ENCODE peak calls at places on chromosomes 1 and 21, in eight cellular contexts. B, Y, S, J, O, Q, W and H are unnamed samples.

GRCh38 chr1:220733090-220733569 is 15.0 kb upstream of the MTARC2 start:
- DNase-seq in B (peak), Y (peak), S (peak), J (peak), O (peak), Q (peak), W (peak), H (peak)

GRCh38 chr1:220991959-220992704 is 112.9 kb downstream of the HLX start:
- DNase-seq in B (no peak), Y (no peak), S (no peak), J (no peak), O (no peak), Q (no peak), W (no peak), H (no peak)

GRCh38 chr1:92961896-92962752 is 862 bp upstream of the DIPK1A start:
- DNase-seq in B (peak), Y (peak), S (peak), J (no peak), O (peak), Q (no peak), W (no peak), H (peak)

GRCh38 chr21:45427331-45428271 is 22.6 kb downstream of the COL18A1 start:
- DNase-seq in B (peak), Y (no peak), S (no peak), J (peak), O (no peak), Q (no peak), W (no peak), H (peak)

GRCh38 chr1:221435510-221435909 is 306.4 kb downstream of the DUSP10 start:
- DNase-seq in B (no peak), Y (no peak), S (no peak), J (no peak), O (no peak), Q (no peak), W (no peak), H (no peak)

GRCh38 chr1:67814121-67814772 is 19.0 kb downstream of the GNG12 start:
- DNase-seq in B (no peak), Y (no peak), S (no peak), J (no peak), O (no peak), Q (no peak), W (no peak), H (no peak)

GRCh38 chr1:145720556-145720877 is 1.2 kb downstream of the CD160 start:
- DNase-seq in B (no peak), Y (no peak), S (no peak), J (no peak), O (no peak), Q (no peak), W (no peak), H (no peak)

GRCh38 chr1:236914375-236914774 is 89.9 kb downstream of the MT1HL1 start:
- DNase-seq in B (no peak), Y (no peak), S (no peak), J (no peak), O (no peak), Q (no peak), W (no peak), H (no peak)

GRCh38 chr1:47201179-47201578 is 11.3 kb upstream of the PDZK1IP1 start:
- DNase-seq in B (no peak), Y (no peak), S (no peak), J (no peak), O (no peak), Q (no peak), W (no peak), H (no peak)

GRCh38 chr1:227917081-227917950 is 30.4 kb downstream of the WNT9A start:
- DNase-seq in B (peak), Y (no peak), S (no peak), J (no peak), O (no peak), Q (peak), W (no peak), H (no peak)

GRCh38 chr1:200075938-200076546 is 48.5 kb downstream of the NR5A2 start:
- DNase-seq in B (no peak), Y (peak), S (no peak), J (peak), O (no peak), Q (no peak), W (no peak), H (no peak)

GRCh38 chr1:245516178-245516829 is 361.5 kb downstream of the KIF26B start:
- DNase-seq in B (no peak), Y (no peak), S (no peak), J (no peak), O (no peak), Q (no peak), W (no peak), H (no peak)

GRCh38 chr1:175338447-175339135 is 146.0 kb upstream of the KIAA0040 start:
- DNase-seq in B (no peak), Y (peak), S (peak), J (no peak), O (peak), Q (no peak), W (peak), H (peak)

GRCh38 chr1:224525411-224526040 is 90.6 kb upstream of the CNIH3 start:
- DNase-seq in B (no peak), Y (no peak), S (no peak), J (no peak), O (no peak), Q (no peak), W (no peak), H (no peak)

GRCh38 chr1:162487241-162487640 is 10.4 kb upstream of the UHMK1 start:
- DNase-seq in B (no peak), Y (no peak), S (no peak), J (no peak), O (no peak), Q (no peak), W (no peak), H (no peak)

GRCh38 chr1:243316366-243316989 is 60.6 kb downstream of the SDCCAG8 start:
- DNase-seq in B (no peak), Y (no peak), S (no peak), J (no peak), O (no peak), Q (peak), W (no peak), H (no peak)

GRCh38 chr1:16207318-16208269 is 4.9 kb downstream of the ARHGEF19 start:
- DNase-seq in B (peak), Y (no peak), S (no peak), J (no peak), O (no peak), Q (no peak), W (no peak), H (no peak)

GRCh38 chr1:218933526-218933925 is 240.2 kb upstream of the LYPLAL1 start:
- DNase-seq in B (no peak), Y (no peak), S (no peak), J (peak), O (no peak), Q (no peak), W (no peak), H (no peak)

GRCh38 chr1:228283476-228284147 is 75.8 kb downstream of the OBSCN start:
- DNase-seq in B (peak), Y (no peak), S (no peak), J (no peak), O (no peak), Q (peak), W (no peak), H (peak)

GRCh38 chr1:26083246-26083645 is 15.8 kb upstream of the TRIM63 start:
- DNase-seq in B (no peak), Y (no peak), S (no peak), J (no peak), O (no peak), Q (no peak), W (no peak), H (no peak)

GRCh38 chr21:32212116-32212515 is 66.7 kb downstream of the MIS18A start:
- DNase-seq in B (no peak), Y (no peak), S (no peak), J (no peak), O (no peak), Q (no peak), W (no peak), H (no peak)

GRCh38 chr1:191002768-191003167 is 525.1 kb upstream of the BRINP3 start:
- DNase-seq in B (no peak), Y (no peak), S (no peak), J (no peak), O (no peak), Q (no peak), W (no peak), H (no peak)

GRCh38 chr1:207903767-207904166 is 7.2 kb downstream of the CD34 start:
- DNase-seq in B (no peak), Y (no peak), S (no peak), J (no peak), O (no peak), Q (no peak), W (no peak), H (no peak)

GRCh38 chr1:223177681-223178080 is 34.6 kb upstream of the TLR5 start:
- DNase-seq in B (no peak), Y (no peak), S (no peak), J (no peak), O (no peak), Q (no peak), W (no peak), H (no peak)

GRCh38 chr1:11753555-11754208 is 8.3 kb upstream of the C1orf167 start:
- DNase-seq in B (no peak), Y (no peak), S (no peak), J (no peak), O (no peak), Q (no peak), W (no peak), H (no peak)

GRCh38 chr1:160829766-160830165 is 32.9 kb downstream of the CD244 start:
- DNase-seq in B (no peak), Y (no peak), S (no peak), J (no peak), O (no peak), Q (no peak), W (no peak), H (no peak)